ENCODE peak calls at places on chromosome 19, in nine cellular contexts. E is natural killer cell; C is NCI-H460; R is IMR-90; W is stimulated activated naive CD8-positive, alpha-beta T cell treated with anti-CD3 and anti-CD28 coated beads, Interleukin-15, Interleukin-2, amounts not matched to agents 100 U/mL and 50 U/mL, for 24 hours; O is NCI-H774; Y is HEK293T; N is NCI-H1694; J is pancreas. M is an unnamed sample.

GRCh38 chr19:45640849-45641273 is 1.7 kb upstream of the EML2 start:
- DNase-seq in C (no peak), O (peak), W (peak), N (no peak), E (no peak), Y (peak), R (no peak), J (no peak), M (no peak)

GRCh38 chr19:46764817-46765291 is 18.6 kb upstream of the STRN4 start:
- DNase-seq in E (no peak), W (no peak), Y (no peak), J (peak), R (no peak), N (no peak), O (no peak), C (no peak), M (no peak)

GRCh38 chr19:39390460-39390758 is 497 bp downstream of the PAF1 start:
- DNase-seq in O (no peak), J (no peak), W (no peak), N (no peak), Y (no peak), R (no peak), C (no peak), E (no peak), M (no peak)

GRCh38 chr19:2034729-2035589 is 16.1 kb downstream of the MKNK2 start:
- DNase-seq in W (peak), Y (peak), J (peak), E (peak), C (no peak), R (peak), O (peak), N (no peak), M (no peak)

GRCh38 chr19:9827325-9828238 is at the start of gene UBL5:
- DNase-seq in Y (peak), W (peak), J (peak), O (peak), N (peak), R (peak), C (peak), E (peak), M (peak)

GRCh38 chr19:3670796-3671679 is 29.2 kb downstream of the PIP5K1C start:
- DNase-seq in C (peak), W (peak), R (peak), O (no peak), J (no peak), E (peak), N (no peak), Y (no peak), M (no peak)

GRCh38 chr19:38394488-38394887 is 6.0 kb downstream of the SPRED3 start:
- DNase-seq in Y (no peak), N (no peak), E (no peak), R (no peak), J (no peak), C (no peak), O (no peak), W (peak), M (no peak)

GRCh38 chr19:42480335-42481095 is 37.8 kb upstream of the CXCL17 start:
- DNase-seq in R (peak), J (peak), C (peak), W (peak), N (no peak), Y (no peak), E (no peak), O (no peak), M (no peak)

GRCh38 chr19:35309481-35310279 is 17.7 kb downstream of the MAG start:
- DNase-seq in O (no peak), N (no peak), C (no peak), R (peak), Y (no peak), E (no peak), W (no peak), J (peak), M (no peak)

GRCh38 chr19:16051254-16052025 is 24.9 kb upstream of the TPM4 start:
- DNase-seq in E (no peak), Y (no peak), O (no peak), J (no peak), C (no peak), W (no peak), R (no peak), N (no peak), M (no peak)

GRCh38 chr19:46486358-46486757 is 9.3 kb downstream of the PNMA8B start:
- DNase-seq in R (no peak), Y (no peak), O (no peak), J (no peak), E (no peak), C (no peak), W (no peak), N (no peak), M (no peak)